ENCODE peak calls at places on chromosomes 3 and 15, in five cellular contexts. One of them, this sample, is unnamed.

GRCh38 chr15:68353418-68354145 is 76.0 kb downstream of the FEM1B start:
- DNase-seq in activated B cell treated with CpG ODN at 0.5 μM for 24 hours: no peak
- DNase-seq in gastrocnemius medialis: no peak
- DNase-seq in MCF 10A: no peak
- DNase-seq in fibroblast of lung: peak
- DNase-seq in this sample: no peak

GRCh38 chr3:128073807-128074206 is 21.6 kb downstream of the SEC61A1 start:
- DNase-seq in activated B cell treated with CpG ODN at 0.5 μM for 24 hours: no peak
- DNase-seq in gastrocnemius medialis: no peak
- DNase-seq in MCF 10A: peak
- DNase-seq in fibroblast of lung: no peak
- DNase-seq in this sample: no peak

GRCh38 chr3:58419782-58420512 is 13.7 kb downstream of the PDHB start:
- DNase-seq in activated B cell treated with CpG ODN at 0.5 μM for 24 hours: no peak
- DNase-seq in gastrocnemius medialis: no peak
- DNase-seq in MCF 10A: no peak
- DNase-seq in fibroblast of lung: no peak
- DNase-seq in this sample: no peak

GRCh38 chr3:171206283-171206682 is 179.8 kb upstream of the SLC2A2 start:
- DNase-seq in activated B cell treated with CpG ODN at 0.5 μM for 24 hours: no peak
- DNase-seq in gastrocnemius medialis: no peak
- DNase-seq in MCF 10A: no peak
- DNase-seq in fibroblast of lung: no peak
- DNase-seq in this sample: no peak

GRCh38 chr15:26713498-26713897 is 59.4 kb downstream of the GABRB3 start:
- DNase-seq in activated B cell treated with CpG ODN at 0.5 μM for 24 hours: no peak
- DNase-seq in gastrocnemius medialis: no peak
- DNase-seq in MCF 10A: no peak
- DNase-seq in fibroblast of lung: no peak
- DNase-seq in this sample: no peak

GRCh38 chr15:98077186-98077585 is 116.7 kb downstream of the ARRDC4 start:
- DNase-seq in activated B cell treated with CpG ODN at 0.5 μM for 24 hours: no peak
- DNase-seq in gastrocnemius medialis: no peak
- DNase-seq in MCF 10A: peak
- DNase-seq in fibroblast of lung: no peak
- DNase-seq in this sample: no peak

GRCh38 chr3:63934484-63934883 is 22.3 kb upstream of the SCAANT1 start:
- DNase-seq in activated B cell treated with CpG ODN at 0.5 μM for 24 hours: no peak
- DNase-seq in gastrocnemius medialis: no peak
- DNase-seq in MCF 10A: no peak
- DNase-seq in fibroblast of lung: no peak
- DNase-seq in this sample: no peak

GRCh38 chr3:50192124-50192523 is 714 bp downstream of the GNAT1 start:
- DNase-seq in activated B cell treated with CpG ODN at 0.5 μM for 24 hours: no peak
- DNase-seq in gastrocnemius medialis: no peak
- DNase-seq in MCF 10A: no peak
- DNase-seq in fibroblast of lung: no peak
- DNase-seq in this sample: no peak

GRCh38 chr15:28935316-28935715 is 49.5 kb downstream of the APBA2 start:
- DNase-seq in activated B cell treated with CpG ODN at 0.5 μM for 24 hours: no peak
- DNase-seq in gastrocnemius medialis: no peak
- DNase-seq in MCF 10A: no peak
- DNase-seq in fibroblast of lung: no peak
- DNase-seq in this sample: no peak

GRCh38 chr3:65672876-65673815 is 365.6 kb downstream of the MAGI1 start:
- DNase-seq in activated B cell treated with CpG ODN at 0.5 μM for 24 hours: no peak
- DNase-seq in gastrocnemius medialis: peak
- DNase-seq in MCF 10A: peak
- DNase-seq in fibroblast of lung: peak
- DNase-seq in this sample: peak
- TF ChIP-seq CTCF in activated B cell treated with CpG ODN at 0.5 μM for 24 hours: no peak
- TF ChIP-seq CTCF in gastrocnemius medialis: peak
- TF ChIP-seq CTCF in MCF 10A: peak
- TF ChIP-seq CTCF in fibroblast of lung: peak
- TF ChIP-seq CTCF in this sample: peak

DNA sequence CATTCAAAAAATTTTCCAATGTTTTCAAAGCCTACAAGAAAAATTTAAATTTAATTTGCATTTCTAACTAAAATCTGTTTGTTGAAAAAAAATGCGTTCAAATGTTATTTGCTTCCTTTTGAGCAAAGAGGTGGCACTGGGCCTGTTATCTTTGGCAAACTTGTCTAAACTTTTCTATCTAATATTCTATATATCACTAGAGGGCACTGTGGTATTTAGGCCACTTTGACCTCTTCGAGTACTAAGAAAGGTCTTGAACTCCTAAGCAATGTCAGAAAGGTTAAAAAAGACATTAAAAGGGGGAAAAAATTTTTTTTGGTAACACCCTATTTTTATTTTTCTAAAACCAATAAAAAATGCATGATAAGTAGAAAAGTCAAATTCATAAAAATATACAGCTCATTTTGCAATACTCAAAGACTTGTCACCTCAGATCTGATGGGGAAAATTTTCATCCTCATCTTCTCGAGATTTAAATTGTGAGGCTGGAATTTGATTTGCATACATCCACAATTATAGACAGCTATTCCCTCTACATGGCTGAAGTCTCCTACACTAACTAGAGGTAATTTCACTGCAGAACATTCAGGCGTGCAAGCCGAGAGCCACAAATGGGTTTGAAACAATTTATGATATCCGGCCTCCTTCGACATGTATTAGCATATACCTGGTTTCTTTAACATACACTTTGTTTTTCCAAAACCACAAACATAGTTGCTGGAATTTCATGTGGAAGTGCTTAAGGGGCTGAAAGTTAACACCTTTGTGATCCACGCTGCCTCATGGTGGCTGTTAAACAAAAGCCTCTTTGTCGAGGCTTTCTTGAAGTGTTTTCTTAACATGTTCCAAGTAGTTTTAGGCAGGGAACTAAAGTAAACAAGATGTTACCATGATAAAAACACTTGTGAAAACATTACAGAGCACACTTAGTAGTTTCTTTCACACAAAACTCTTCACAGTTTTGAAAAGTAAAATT is 576.4 kb downstream of the FOXP1 start:
- DNase-seq in activated B cell treated with CpG ODN at 0.5 μM for 24 hours: no peak
- DNase-seq in gastrocnemius medialis: no peak
- DNase-seq in MCF 10A: peak
- DNase-seq in fibroblast of lung: peak
- DNase-seq in this sample: no peak
- TF ChIP-seq CTCF in activated B cell treated with CpG ODN at 0.5 μM for 24 hours: peak
- TF ChIP-seq CTCF in gastrocnemius medialis: no peak
- TF ChIP-seq CTCF in MCF 10A: peak
- TF ChIP-seq CTCF in fibroblast of lung: peak
- TF ChIP-seq CTCF in this sample: no peak

DNA sequence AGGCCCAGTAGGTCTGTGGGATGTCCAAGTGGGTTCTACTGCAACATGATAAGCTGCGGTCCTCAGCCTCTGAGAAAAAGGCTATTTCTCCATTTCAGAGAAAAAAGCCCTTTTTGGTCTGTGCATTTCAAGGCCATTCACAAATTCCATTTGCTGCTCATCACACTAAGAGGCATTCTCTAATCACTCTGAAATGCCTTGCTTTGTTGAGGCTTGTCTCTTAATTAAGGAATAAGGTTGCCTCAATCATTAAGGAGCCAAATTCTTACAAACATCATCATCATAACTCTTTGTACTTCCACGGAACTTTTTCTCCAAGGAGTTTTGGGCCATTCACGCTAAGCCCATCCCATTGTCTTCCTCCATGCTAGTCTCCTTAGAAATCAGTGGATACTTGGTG is 74.4 kb downstream of the BOC start:
- DNase-seq in activated B cell treated with CpG ODN at 0.5 μM for 24 hours: no peak
- DNase-seq in gastrocnemius medialis: no peak
- DNase-seq in MCF 10A: no peak
- DNase-seq in fibroblast of lung: peak
- DNase-seq in this sample: no peak
- TF ChIP-seq CTCF in activated B cell treated with CpG ODN at 0.5 μM for 24 hours: no peak
- TF ChIP-seq CTCF in gastrocnemius medialis: no peak
- TF ChIP-seq CTCF in MCF 10A: no peak
- TF ChIP-seq CTCF in fibroblast of lung: no peak
- TF ChIP-seq CTCF in this sample: no peak

GRCh38 chr3:8713901-8714759 is 19.5 kb upstream of the CAV3 start:
- DNase-seq in activated B cell treated with CpG ODN at 0.5 μM for 24 hours: no peak
- DNase-seq in gastrocnemius medialis: no peak
- DNase-seq in MCF 10A: peak
- DNase-seq in fibroblast of lung: no peak
- DNase-seq in this sample: no peak
- TF ChIP-seq CTCF in activated B cell treated with CpG ODN at 0.5 μM for 24 hours: no peak
- TF ChIP-seq CTCF in gastrocnemius medialis: no peak
- TF ChIP-seq CTCF in MCF 10A: peak
- TF ChIP-seq CTCF in fibroblast of lung: no peak
- TF ChIP-seq CTCF in this sample: no peak

DNA sequence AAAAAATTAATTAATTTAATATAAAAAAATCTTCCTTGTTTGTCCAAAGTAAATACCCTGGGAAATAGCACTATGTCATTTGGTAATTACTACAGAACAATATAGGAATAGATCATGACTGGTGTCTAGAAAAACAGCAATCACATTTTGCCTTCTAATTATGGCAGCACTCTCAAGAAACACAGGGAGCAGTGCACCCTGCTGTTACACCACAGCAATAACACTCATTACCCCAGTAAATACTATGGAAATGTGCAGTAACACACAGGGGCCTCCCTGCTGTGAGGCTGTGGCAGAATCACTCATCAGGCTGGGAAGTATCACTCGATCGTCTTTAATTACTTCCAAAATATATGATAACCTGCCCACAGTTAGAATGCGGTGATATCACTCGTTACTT is 646.0 kb downstream of the TUSC7 start:
- DNase-seq in activated B cell treated with CpG ODN at 0.5 μM for 24 hours: no peak
- DNase-seq in gastrocnemius medialis: no peak
- DNase-seq in MCF 10A: peak
- DNase-seq in fibroblast of lung: peak
- DNase-seq in this sample: no peak
- TF ChIP-seq CTCF in activated B cell treated with CpG ODN at 0.5 μM for 24 hours: no peak
- TF ChIP-seq CTCF in gastrocnemius medialis: no peak
- TF ChIP-seq CTCF in MCF 10A: peak
- TF ChIP-seq CTCF in fibroblast of lung: peak
- TF ChIP-seq CTCF in this sample: peak

DNA sequence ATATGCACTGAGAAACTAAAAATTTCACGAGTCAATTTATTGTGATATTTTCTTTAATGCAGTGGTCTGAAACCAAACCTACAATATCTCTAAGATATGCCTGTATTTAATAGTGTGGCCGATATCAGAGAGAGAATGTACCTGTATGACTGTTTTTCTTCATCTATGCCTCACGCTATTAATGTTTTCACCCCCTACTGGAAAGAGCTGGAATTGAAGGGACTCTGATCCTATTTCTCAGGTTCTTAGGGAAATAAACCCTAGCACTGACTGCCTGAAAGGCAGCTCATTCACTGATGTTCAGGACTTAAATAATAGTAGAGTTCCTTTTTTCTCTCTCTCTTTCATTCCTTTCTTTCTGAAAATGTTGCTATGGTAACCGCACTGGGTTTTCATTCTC is 1135.9 kb downstream of the IGSF11 start:
- DNase-seq in activated B cell treated with CpG ODN at 0.5 μM for 24 hours: no peak
- DNase-seq in gastrocnemius medialis: no peak
- DNase-seq in MCF 10A: peak
- DNase-seq in fibroblast of lung: no peak
- DNase-seq in this sample: no peak
- TF ChIP-seq CTCF in activated B cell treated with CpG ODN at 0.5 μM for 24 hours: no peak
- TF ChIP-seq CTCF in gastrocnemius medialis: no peak
- TF ChIP-seq CTCF in MCF 10A: peak
- TF ChIP-seq CTCF in fibroblast of lung: peak
- TF ChIP-seq CTCF in this sample: peak

DNA sequence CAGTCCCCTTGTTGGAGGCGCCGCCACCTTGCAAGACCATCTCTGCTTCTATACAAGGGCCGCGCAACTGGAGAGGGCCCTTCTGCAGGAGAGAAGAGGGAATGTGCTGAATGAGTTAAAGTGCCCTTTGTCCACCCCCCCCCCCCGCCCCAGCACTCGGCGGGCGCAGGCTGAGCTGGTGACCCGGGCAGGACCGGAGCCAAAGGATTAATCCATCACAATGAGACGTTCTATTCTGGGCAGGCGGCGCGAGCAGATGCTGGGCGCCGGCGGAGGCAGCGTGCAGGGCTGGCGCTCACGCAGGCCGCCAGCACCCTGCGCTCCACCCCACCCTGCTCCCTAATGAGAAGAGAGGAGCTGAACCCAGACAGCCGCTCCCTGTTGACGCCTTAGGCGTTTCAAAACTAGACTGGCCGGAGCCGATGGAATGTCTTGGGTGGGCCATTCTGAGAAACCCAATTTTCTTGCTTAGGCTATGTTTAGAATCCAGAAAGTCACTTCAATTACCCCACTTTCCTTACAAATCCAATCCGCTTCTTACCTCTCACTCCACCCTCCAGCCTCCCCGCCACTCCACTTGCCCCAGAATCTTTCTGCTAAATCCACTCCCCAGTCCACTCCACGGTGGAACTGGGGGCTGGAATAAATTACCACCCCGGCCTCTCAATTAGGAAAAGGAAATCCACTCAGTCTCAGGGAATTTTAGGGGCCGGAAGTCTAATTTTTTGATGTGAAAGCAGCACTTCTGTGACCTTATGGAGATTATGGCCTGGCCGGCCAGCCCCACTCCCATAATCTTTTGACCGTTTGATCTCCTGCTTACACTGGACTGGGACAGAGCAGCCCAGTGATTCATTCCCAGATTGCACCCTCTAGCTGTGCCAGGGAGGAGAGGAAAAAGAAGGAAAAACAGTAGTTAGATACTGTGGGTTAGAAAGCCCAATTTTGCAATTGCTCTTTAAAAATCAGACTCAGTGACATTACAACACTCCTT is 32.7 kb downstream of the GJD2 start:
- DNase-seq in activated B cell treated with CpG ODN at 0.5 μM for 24 hours: no peak
- DNase-seq in gastrocnemius medialis: peak
- DNase-seq in MCF 10A: peak
- DNase-seq in fibroblast of lung: peak
- DNase-seq in this sample: peak
- TF ChIP-seq CTCF in activated B cell treated with CpG ODN at 0.5 μM for 24 hours: no peak
- TF ChIP-seq CTCF in gastrocnemius medialis: no peak
- TF ChIP-seq CTCF in MCF 10A: no peak
- TF ChIP-seq CTCF in fibroblast of lung: peak
- TF ChIP-seq CTCF in this sample: no peak

DNA sequence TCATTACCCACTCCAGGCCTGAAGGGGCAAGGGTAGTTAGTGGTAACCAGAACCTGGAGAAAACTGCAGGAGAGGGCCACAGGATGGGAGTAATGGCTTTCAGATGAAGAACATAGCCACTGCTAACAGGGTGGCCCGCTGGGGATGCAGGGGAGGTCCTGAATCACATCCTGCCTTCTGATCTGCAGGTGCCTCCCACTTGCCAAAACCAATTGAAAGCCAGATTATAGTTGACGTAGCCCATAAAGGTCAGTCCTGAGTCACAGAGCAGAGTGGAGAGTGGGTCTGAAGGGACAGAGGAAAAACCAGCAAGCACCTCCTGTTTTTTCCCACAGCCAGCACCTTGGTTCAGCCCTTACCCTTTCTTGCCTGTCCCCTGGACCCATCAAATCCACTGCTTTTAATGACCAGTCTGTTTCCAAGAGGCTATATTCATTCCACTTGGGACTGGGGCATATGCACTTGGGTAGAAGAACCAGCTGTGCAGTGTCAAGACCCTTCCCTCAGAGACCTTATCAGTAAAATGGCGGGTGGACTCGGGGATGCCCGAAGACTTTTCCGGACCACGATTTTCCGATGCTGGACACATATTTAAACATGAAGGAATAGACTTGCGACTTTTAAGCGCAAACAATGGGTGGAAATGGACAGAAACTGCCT is 605 bp upstream of the SLC35G2 start:
- DNase-seq in activated B cell treated with CpG ODN at 0.5 μM for 24 hours: peak
- DNase-seq in gastrocnemius medialis: peak
- DNase-seq in MCF 10A: peak
- DNase-seq in fibroblast of lung: peak
- DNase-seq in this sample: no peak
- TF ChIP-seq CTCF in activated B cell treated with CpG ODN at 0.5 μM for 24 hours: no peak
- TF ChIP-seq CTCF in gastrocnemius medialis: no peak
- TF ChIP-seq CTCF in MCF 10A: no peak
- TF ChIP-seq CTCF in fibroblast of lung: no peak
- TF ChIP-seq CTCF in this sample: no peak

This sample was measured in mesothelial cell of epicardium.